ENCODE peak calls at places on chromosomes 12 and 14, in six cellular contexts. B, Z, M, W, E and S are unnamed samples.

GRCh38 chr12:4829793-4830162 is 79.9 kb upstream of the KCNA1 start:
- DNase-seq in B (no peak), Z (no peak), M (no peak), W (no peak), E (no peak), S (no peak)

GRCh38 chr12:92784795-92785562 is 82.2 kb downstream of the PLEKHG7 start:
- DNase-seq in B (no peak), Z (no peak), M (peak; percentile 83), W (peak; percentile 65), E (no peak), S (no peak)

GRCh38 chr12:15648564-15648963 is 140.6 kb downstream of the EPS8 start:
- DNase-seq in B (no peak), Z (no peak), M (no peak), W (no peak), E (no peak), S (no peak)

GRCh38 chr12:112850343-112850742 is 56.4 kb upstream of the OAS1 start:
- DNase-seq in B (no peak), Z (no peak), M (no peak), W (no peak), E (no peak), S (no peak)

GRCh38 chr14:101729382-101729781 is 32.1 kb upstream of the PPP2R5C start:
- DNase-seq in B (no peak), Z (peak; percentile 34), M (no peak), W (no peak), E (no peak), S (no peak)

GRCh38 chr14:34235635-34236300 is 226.3 kb downstream of the SPTSSA start:
- DNase-seq in B (no peak), Z (no peak), M (no peak), W (no peak), E (no peak), S (no peak)

GRCh38 chr14:36258241-36258640 is 62.2 kb downstream of the MBIP start:
- DNase-seq in B (no peak), Z (no peak), M (no peak), W (no peak), E (no peak), S (no peak)

GRCh38 chr12:92757599-92758121 is 54.9 kb downstream of the PLEKHG7 start:
- DNase-seq in B (no peak), Z (no peak), M (no peak), W (no peak), E (no peak), S (no peak)

GRCh38 chr12:40992158-40992557 is 196.0 kb upstream of the PDZRN4 start:
- DNase-seq in B (no peak), Z (no peak), M (no peak), W (no peak), E (no peak), S (no peak)

DNA sequence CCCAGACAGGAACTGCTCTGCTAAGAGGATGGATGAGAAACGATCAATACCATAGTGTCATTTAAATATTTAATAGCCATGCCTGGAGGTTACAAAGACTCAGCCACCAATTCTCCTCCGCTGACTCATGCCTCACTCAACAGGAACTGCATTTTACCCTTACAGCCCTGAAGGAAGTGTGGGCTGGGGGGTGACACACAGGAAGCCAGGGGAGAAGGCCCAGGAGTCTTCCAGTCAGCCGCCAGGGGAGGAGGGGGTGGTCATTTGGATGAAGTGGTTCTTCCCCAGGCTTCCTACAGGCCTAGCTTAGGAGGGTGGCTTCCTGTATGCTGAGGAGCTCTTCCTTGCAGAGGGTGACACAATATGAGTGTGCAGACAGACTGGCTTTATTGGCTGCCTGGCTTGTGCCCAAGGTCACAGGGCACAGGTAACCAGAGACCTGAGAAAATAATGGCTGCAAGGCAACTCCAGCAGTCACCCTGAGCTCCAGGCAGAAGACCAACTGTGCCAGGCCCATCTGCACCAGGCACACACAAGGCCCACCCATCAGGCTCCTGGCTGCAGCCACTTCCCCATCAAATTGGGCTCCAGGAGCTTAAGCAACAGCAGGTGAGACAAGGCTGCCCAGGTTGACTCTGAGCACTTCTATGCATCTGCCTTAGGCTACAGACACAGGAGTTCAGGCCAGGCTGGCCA is 30.6 kb upstream of the RPLP0 start:
- DNase-seq in B (no peak), Z (no peak), M (peak; percentile 97), W (peak; percentile 92), E (peak; percentile 82), S (peak; percentile 76)
- TF ChIP-seq CTCF in B (no peak), Z (no peak), M (peak; percentile 29), W (peak; percentile 35), E (no peak), S (no peak)

GRCh38 chr12:55972906-55973597 is 826 bp upstream of the RAB5B start:
- DNase-seq in B (no peak), Z (no peak), M (no peak), W (peak; percentile 49), E (no peak), S (no peak)

GRCh38 chr12:55970775-55971174 is 3.1 kb upstream of the RAB5B start:
- DNase-seq in B (no peak), Z (no peak), M (no peak), W (peak; percentile 25), E (no peak), S (no peak)

GRCh38 chr12:55972045-55972843 is 1.6 kb upstream of the RAB5B start:
- DNase-seq in B (no peak), Z (no peak), M (peak; percentile 84), W (peak; percentile 68), E (no peak), S (no peak)

GRCh38 chr12:55974308-55974724 is 438 bp downstream of the RAB5B start:
- DNase-seq in B (no peak), Z (no peak), M (peak; percentile 43), W (peak; percentile 45), E (no peak), S (no peak)

GRCh38 chr12:55973598-55974307 is at the start of gene RAB5B:
- DNase-seq in B (peak; percentile 92), Z (peak; percentile 100), M (peak; percentile 100), W (peak; percentile 100), E (peak; percentile 98), S (peak; percentile 100)
- TF ChIP-seq CTCF in B (no peak), Z (peak; percentile 19), M (no peak), W (no peak), E (no peak), S (no peak)

GRCh38 chr12:111297703-111298426 is 71.0 kb downstream of the PHETA1 start:
- DNase-seq in B (no peak), Z (no peak), M (no peak), W (no peak), E (no peak), S (no peak)
- TF ChIP-seq CTCF in B (no peak), Z (no peak), M (no peak), W (no peak), E (no peak), S (no peak)

GRCh38 chr14:106874365-106874764 is 1348.0 kb downstream of the TMEM121 start:
- DNase-seq in B (no peak), Z (no peak), M (no peak), W (no peak), E (no peak), S (no peak)

GRCh38 chr14:106876711-106877110 is 1350.3 kb downstream of the TMEM121 start:
- DNase-seq in B (no peak), Z (no peak), M (no peak), W (no peak), E (no peak), S (no peak)

GRCh38 chr14:106877527-106877926 is 1351.1 kb downstream of the TMEM121 start:
- DNase-seq in B (no peak), Z (no peak), M (no peak), W (no peak), E (no peak), S (no peak)

GRCh38 chr14:106875503-106875902 is 1349.1 kb downstream of the TMEM121 start:
- DNase-seq in B (no peak), Z (no peak), M (no peak), W (no peak), E (no peak), S (no peak)

GRCh38 chr14:106872619-106873446 is 1346.5 kb downstream of the TMEM121 start:
- DNase-seq in B (peak; percentile 79), Z (no peak), M (peak; percentile 36), W (no peak), E (peak; percentile 83), S (no peak)
- TF ChIP-seq CTCF in B (peak; percentile 81), Z (peak; percentile 35), M (peak; percentile 39), W (peak; percentile 13), E (peak; percentile 19), S (no peak)

GRCh38 chr14:78595797-78596196 is 425.6 kb downstream of the NRXN3 start:
- DNase-seq in B (no peak), Z (no peak), M (no peak), W (no peak), E (no peak), S (no peak)
- TF ChIP-seq CTCF in B (no peak), Z (no peak), M (peak; percentile 35), W (peak; percentile 31), E (no peak), S (no peak)

GRCh38 chr12:125734137-125734536 is 668.9 kb downstream of the AACS start:
- DNase-seq in B (no peak), Z (no peak), M (no peak), W (no peak), E (no peak), S (no peak)
- TF ChIP-seq CTCF in B (no peak), Z (no peak), M (no peak), W (no peak), E (no peak), S (no peak)

GRCh38 chr12:98179151-98179550 is 336.2 kb upstream of the TMPO start:
- DNase-seq in B (no peak), Z (no peak), M (no peak), W (no peak), E (no peak), S (no peak)
- TF ChIP-seq CTCF in B (no peak), Z (no peak), M (no peak), W (no peak), E (no peak), S (no peak)

GRCh38 chr12:61916856-61917255 is 343.3 kb upstream of the USP15 start:
- DNase-seq in B (no peak), Z (no peak), M (peak; percentile 12), W (no peak), E (no peak), S (no peak)

GRCh38 chr12:61923152-61923551 is 337.1 kb upstream of the USP15 start:
- DNase-seq in B (no peak), Z (no peak), M (no peak), W (no peak), E (no peak), S (no peak)

GRCh38 chr12:61915420-61915819 is 344.8 kb upstream of the USP15 start:
- DNase-seq in B (no peak), Z (no peak), M (no peak), W (no peak), E (no peak), S (no peak)

DNA sequence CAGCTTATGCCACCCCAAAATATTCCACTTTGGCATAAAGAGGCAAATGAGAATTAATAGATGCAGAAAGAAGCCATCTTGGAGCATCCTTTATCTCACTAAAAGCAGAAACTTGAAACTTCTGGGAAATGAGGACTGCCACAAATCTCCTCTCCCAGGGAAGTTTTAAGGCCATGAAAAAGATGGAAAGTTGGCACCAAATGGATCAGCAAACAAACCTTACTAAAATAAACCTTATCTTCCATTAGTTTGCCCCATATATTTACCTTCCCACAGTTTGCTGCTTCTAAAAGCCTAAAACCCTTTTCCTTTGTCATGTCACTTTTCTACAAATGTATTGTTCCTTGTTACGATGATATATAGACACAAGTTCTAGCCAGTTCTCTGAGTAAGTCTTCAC is 340.0 kb upstream of the USP15 start:
- DNase-seq in B (no peak), Z (no peak), M (no peak), W (no peak), E (no peak), S (no peak)
- TF ChIP-seq CTCF in B (no peak), Z (no peak), M (no peak), W (no peak), E (no peak), S (no peak)